ENCODE peak calls at places on chromosomes 6 and 20, in seven cellular contexts. O is H1, R is HCT116, L is HepG2, P is K562, D is GM12878, F is SK-N-SH. I is an unnamed sample.

GRCh38 chr20:48329676-48330644 is 497.8 kb downstream of the PREX1 start:
- DNase-seq in O (no peak), R (no peak), L (peak), P (peak), D (no peak), F (peak), I (no peak)

GRCh38 chr6:128601060-128601459 is 80.7 kb upstream of the PTPRK start:
- DNase-seq in O (no peak), R (no peak), L (no peak), P (no peak), D (no peak), F (no peak), I (no peak)

GRCh38 chr20:25551413-25552210 is 33.7 kb downstream of the NINL start:
- DNase-seq in O (no peak), R (no peak), L (no peak), P (no peak), D (no peak), F (no peak), I (no peak)

GRCh38 chr6:144006731-144007454 is 1.2 kb downstream of the PLAGL1 start:
- DNase-seq in O (no peak), R (peak), L (no peak), P (peak), D (no peak), F (peak), I (no peak)

GRCh38 chr6:149454405-149454848 is 30.4 kb downstream of the ZC3H12D start:
- DNase-seq in O (no peak), R (no peak), L (no peak), P (no peak), D (no peak), F (peak), I (peak)

GRCh38 chr20:3383878-3384495 is 23.5 kb downstream of the DNAAF9 start:
- DNase-seq in O (no peak), R (no peak), L (no peak), P (no peak), D (no peak), F (no peak), I (no peak)

GRCh38 chr6:45438849-45439406 is 61.2 kb upstream of the SUPT3H start:
- DNase-seq in O (no peak), R (peak), L (no peak), P (peak), D (no peak), F (no peak), I (no peak)

GRCh38 chr20:64161595-64162238 is 2.5 kb upstream of the MYT1 start:
- DNase-seq in O (peak), R (no peak), L (peak), P (peak), D (no peak), F (no peak), I (peak)

GRCh38 chr6:32941412-32941784 is 570 bp upstream of the HLA-DMB start:
- DNase-seq in O (no peak), R (no peak), L (no peak), P (no peak), D (peak), F (no peak), I (no peak)

GRCh38 chr20:41574802-41575389 is 43.3 kb downstream of the CHD6 start:
- DNase-seq in O (no peak), R (no peak), L (peak), P (no peak), D (no peak), F (no peak), I (no peak)

GRCh38 chr6:30618270-30618787 is 689 bp downstream of the MRPS18B start:
- DNase-seq in O (no peak), R (no peak), L (peak), P (peak), D (no peak), F (no peak), I (no peak)

GRCh38 chr6:126176266-126176665 is 163.6 kb upstream of the CENPW start:
- DNase-seq in O (no peak), R (no peak), L (peak), P (peak), D (no peak), F (peak), I (no peak)

GRCh38 chr6:35498407-35499045 is 1.6 kb upstream of the TEAD3 start:
- DNase-seq in O (no peak), R (no peak), L (no peak), P (peak), D (no peak), F (no peak), I (no peak)

GRCh38 chr6:13411484-13411883 is 75.9 kb downstream of the GFOD1 start:
- DNase-seq in O (no peak), R (no peak), L (no peak), P (no peak), D (no peak), F (no peak), I (no peak)

GRCh38 chr6:43836507-43836906 is 66.5 kb downstream of the VEGFA start:
- DNase-seq in O (no peak), R (no peak), L (no peak), P (peak), D (no peak), F (no peak), I (no peak)

GRCh38 chr20:64029293-64030117 is 6.5 kb upstream of the C20orf204 start:
- DNase-seq in O (no peak), R (no peak), L (no peak), P (no peak), D (no peak), F (no peak), I (no peak)

GRCh38 chr6:146931214-146931613 is 273.0 kb upstream of the STXBP5 start:
- DNase-seq in O (no peak), R (no peak), L (peak), P (no peak), D (no peak), F (no peak), I (no peak)

GRCh38 chr6:139017227-139017626 is 11.3 kb upstream of the ABRACL start:
- DNase-seq in O (peak), R (no peak), L (no peak), P (no peak), D (no peak), F (no peak), I (no peak)

GRCh38 chr20:36184816-36185776 is 30.6 kb downstream of the EPB41L1 start:
- DNase-seq in O (no peak), R (no peak), L (no peak), P (no peak), D (no peak), F (no peak), I (no peak)

GRCh38 chr20:36181934-36182603 is 27.5 kb downstream of the EPB41L1 start:
- DNase-seq in O (no peak), R (no peak), L (peak), P (peak), D (no peak), F (no peak), I (no peak)

GRCh38 chr20:36180323-36180722 is 25.8 kb downstream of the EPB41L1 start:
- DNase-seq in O (no peak), R (no peak), L (no peak), P (no peak), D (no peak), F (no peak), I (no peak)

GRCh38 chr20:36183155-36183944 is 28.8 kb downstream of the EPB41L1 start:
- DNase-seq in O (no peak), R (no peak), L (peak), P (peak), D (no peak), F (no peak), I (no peak)

GRCh38 chr20:36182604-36183154 is 28.1 kb downstream of the EPB41L1 start:
- DNase-seq in O (no peak), R (no peak), L (peak), P (no peak), D (no peak), F (no peak), I (no peak)
- TF ChIP-seq JUND in O (no peak), R (no peak), L (peak), P (no peak), D (no peak), F (no peak), I (no peak)

GRCh38 chr6:37490466-37491015 is 9.2 kb downstream of the CCDC167 start:
- DNase-seq in O (no peak), R (no peak), L (no peak), P (no peak), D (no peak), F (peak), I (no peak)

GRCh38 chr6:37489697-37490336 is 9.9 kb downstream of the CCDC167 start:
- DNase-seq in O (no peak), R (no peak), L (peak), P (no peak), D (no peak), F (peak), I (no peak)

GRCh38 chr6:37487891-37488290 is 11.8 kb downstream of the CCDC167 start:
- DNase-seq in O (no peak), R (no peak), L (no peak), P (no peak), D (no peak), F (no peak), I (no peak)

GRCh38 chr6:37486440-37486839 is 13.3 kb downstream of the CCDC167 start:
- DNase-seq in O (no peak), R (no peak), L (no peak), P (no peak), D (no peak), F (no peak), I (no peak)

GRCh38 chr6:37488464-37488863 is 11.2 kb downstream of the CCDC167 start:
- DNase-seq in O (no peak), R (no peak), L (no peak), P (no peak), D (no peak), F (no peak), I (no peak)
- TF ChIP-seq JUND in O (no peak), R (no peak), L (no peak), P (no peak), D (no peak), F (no peak), I (no peak)

GRCh38 chr6:41576667-41577066 is 30.5 kb downstream of the FOXP4 start:
- DNase-seq in O (no peak), R (no peak), L (no peak), P (no peak), D (no peak), F (no peak), I (no peak)
- TF ChIP-seq JUND in O (no peak), R (no peak), L (no peak), P (no peak), D (no peak), F (no peak), I (no peak)

GRCh38 chr6:75618437-75618836 is 16.8 kb downstream of the SENP6 start:
- DNase-seq in O (no peak), R (no peak), L (no peak), P (no peak), D (no peak), F (no peak), I (no peak)

GRCh38 chr6:75620387-75621304 is 19.0 kb downstream of the SENP6 start:
- DNase-seq in O (no peak), R (no peak), L (no peak), P (no peak), D (no peak), F (no peak), I (no peak)

GRCh38 chr6:75624335-75624734 is 22.7 kb downstream of the SENP6 start:
- DNase-seq in O (no peak), R (no peak), L (no peak), P (no peak), D (no peak), F (no peak), I (no peak)

GRCh38 chr6:75621846-75622245 is 20.2 kb downstream of the SENP6 start:
- DNase-seq in O (no peak), R (no peak), L (no peak), P (no peak), D (no peak), F (no peak), I (no peak)

GRCh38 chr6:75619230-75619899 is 17.7 kb downstream of the SENP6 start:
- DNase-seq in O (no peak), R (no peak), L (no peak), P (no peak), D (no peak), F (no peak), I (no peak)
- TF ChIP-seq JUND in O (no peak), R (no peak), L (no peak), P (no peak), D (no peak), F (no peak), I (no peak)

GRCh38 chr6:20877008-20877937 is 343.0 kb downstream of the CDKAL1 start:
- DNase-seq in O (no peak), R (peak), L (peak), P (peak), D (peak), F (no peak), I (peak)
- TF ChIP-seq JUND in O (no peak), R (peak), L (peak), P (peak), D (peak), F (peak), I (no peak)

GRCh38 chr6:84442241-84442640 is 214.8 kb upstream of the CEP162 start:
- DNase-seq in O (no peak), R (no peak), L (no peak), P (no peak), D (no peak), F (no peak), I (no peak)

GRCh38 chr6:84441456-84441855 is 214.0 kb upstream of the CEP162 start:
- DNase-seq in O (no peak), R (no peak), L (no peak), P (no peak), D (no peak), F (no peak), I (no peak)

GRCh38 chr6:84447651-84448050 is 220.2 kb upstream of the CEP162 start:
- DNase-seq in O (peak), R (no peak), L (no peak), P (peak), D (no peak), F (no peak), I (no peak)

GRCh38 chr6:84448331-84448730 is 220.9 kb upstream of the CEP162 start:
- DNase-seq in O (no peak), R (no peak), L (no peak), P (no peak), D (no peak), F (no peak), I (no peak)

DNA sequence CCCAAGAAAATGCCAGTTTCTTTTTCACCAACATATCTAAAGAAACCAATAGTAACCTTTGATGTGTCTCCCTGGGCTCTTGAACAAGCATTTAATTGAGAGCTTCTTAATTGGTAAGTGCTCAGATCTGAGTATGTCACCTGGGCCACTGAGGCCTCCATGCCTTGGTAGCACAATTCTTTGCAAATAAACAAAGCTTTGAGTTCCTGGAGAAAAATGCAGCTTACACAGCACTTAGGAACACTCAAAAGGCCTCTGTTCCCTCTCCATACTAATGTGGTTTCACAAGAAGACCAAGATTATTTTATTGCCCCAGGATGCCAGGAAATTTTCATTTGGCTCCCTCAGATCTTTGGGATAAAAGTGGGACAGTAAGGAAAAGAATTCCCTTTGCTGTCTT is 217.6 kb upstream of the CEP162 start:
- DNase-seq in O (no peak), R (no peak), L (no peak), P (no peak), D (no peak), F (no peak), I (no peak)
- TF ChIP-seq JUND in O (no peak), R (no peak), L (no peak), P (no peak), D (no peak), F (no peak), I (no peak)

GRCh38 chr6:41785689-41786450 is 1.6 kb upstream of the TOMM6 start:
- DNase-seq in O (no peak), R (no peak), L (no peak), P (no peak), D (no peak), F (no peak), I (no peak)
- TF ChIP-seq JUND in O (no peak), R (no peak), L (no peak), P (no peak), D (no peak), F (no peak), I (no peak)

DNA sequence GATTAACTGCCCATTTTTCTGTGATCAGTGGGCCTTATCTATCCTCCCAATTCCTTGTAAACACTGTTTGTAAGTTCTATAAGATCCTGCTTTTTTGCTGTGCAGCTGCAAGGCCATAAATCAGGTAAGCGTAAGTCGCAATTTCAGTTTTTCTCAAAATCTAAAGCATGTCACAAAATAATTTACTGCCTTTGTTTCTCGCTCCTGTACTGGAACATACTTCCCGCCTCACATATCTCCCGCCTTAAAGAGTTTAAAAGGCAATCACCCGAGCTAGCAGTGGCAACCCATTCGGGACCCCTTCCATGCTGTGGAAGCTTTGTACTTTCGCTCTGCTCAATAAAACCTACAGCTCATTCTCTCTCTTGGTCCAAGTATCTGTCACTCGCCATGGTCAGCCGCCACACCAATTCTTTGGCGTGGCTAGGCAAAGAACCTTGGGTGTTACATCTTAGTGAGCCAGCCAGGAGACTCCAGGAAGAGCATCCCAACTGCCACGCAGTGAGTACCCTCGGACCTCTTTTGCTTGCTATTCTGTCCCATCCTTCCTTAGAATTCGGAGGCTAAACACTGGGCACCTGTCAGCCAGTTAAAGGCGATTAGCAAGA is 33.9 kb downstream of the CEP85L start:
- DNase-seq in O (no peak), R (no peak), L (no peak), P (no peak), D (no peak), F (no peak), I (no peak)
- TF ChIP-seq JUND in O (no peak), R (no peak), L (no peak), P (no peak), D (no peak), F (no peak), I (no peak)

DNA sequence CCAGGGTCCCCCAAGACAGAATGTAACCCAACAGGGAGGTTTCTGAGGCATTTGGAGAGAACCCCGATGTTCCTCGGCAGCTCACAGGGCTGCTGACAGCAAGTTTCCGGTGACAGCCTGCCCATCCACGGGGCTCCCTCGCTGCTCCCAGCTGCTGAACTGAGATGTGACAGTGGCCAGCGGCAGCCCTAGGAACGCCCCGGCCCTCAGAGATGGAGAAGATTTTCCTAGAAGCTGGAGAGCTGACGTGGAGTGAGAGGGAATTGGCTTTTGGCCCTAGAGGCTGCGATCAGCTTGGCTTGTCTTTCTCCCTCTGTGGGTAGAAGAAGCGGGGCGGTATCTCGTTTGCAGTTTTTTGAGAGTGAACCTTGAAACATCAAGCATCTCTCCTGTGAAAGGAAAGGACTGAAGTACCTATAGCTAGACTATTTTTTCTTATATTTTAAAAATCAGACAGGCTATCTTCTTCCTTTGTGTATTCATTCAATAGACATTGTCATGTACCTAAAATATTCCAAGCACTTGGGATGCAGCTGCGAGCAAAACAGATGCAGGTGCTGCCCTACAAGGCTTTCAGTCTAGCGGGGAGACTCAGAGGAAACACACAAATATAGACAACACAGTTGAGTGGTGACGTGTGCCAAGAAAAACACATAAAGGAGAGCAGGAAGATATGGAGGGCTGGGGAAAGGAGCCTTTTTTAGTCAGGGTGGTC is 28.4 kb upstream of the NFATC2 start:
- DNase-seq in O (no peak), R (no peak), L (no peak), P (no peak), D (no peak), F (no peak), I (no peak)
- TF ChIP-seq JUND in O (no peak), R (no peak), L (no peak), P (no peak), D (no peak), F (no peak), I (no peak)

DNA sequence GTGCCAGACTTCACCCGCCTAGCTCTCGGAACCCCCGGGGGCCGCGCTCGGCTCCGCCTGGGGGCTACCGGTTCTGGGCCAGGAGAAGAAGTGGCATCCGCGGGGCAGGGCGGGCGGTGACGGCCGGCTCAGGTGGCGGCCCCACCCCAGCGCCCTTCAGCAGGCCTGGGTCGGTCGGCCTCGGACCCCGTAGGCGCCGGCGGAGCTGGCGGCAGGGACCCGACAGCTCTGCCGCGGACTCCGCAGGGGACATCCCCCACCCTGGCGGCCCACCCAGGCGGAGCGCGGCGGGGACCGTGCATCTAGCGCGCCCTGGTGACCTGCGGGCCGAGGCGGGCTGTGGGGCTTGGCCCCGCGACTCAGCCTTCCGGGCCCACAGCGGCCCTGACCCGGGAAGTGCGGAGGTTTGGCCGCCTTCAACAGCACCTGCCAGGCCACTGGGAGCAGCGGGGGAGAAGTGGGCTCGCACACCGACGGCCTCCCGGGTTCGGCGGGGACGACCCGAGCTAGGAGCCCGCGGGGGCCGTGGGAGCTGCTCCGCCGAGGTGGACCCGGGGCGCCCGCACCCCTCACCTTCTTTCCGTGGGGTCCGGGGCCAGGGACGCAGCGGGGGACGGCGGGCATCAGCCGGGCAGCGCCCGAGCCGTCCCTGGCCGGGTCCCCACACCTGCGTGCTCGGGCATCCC is 87.1 kb downstream of the TMEM242 start:
- DNase-seq in O (peak), R (no peak), L (no peak), P (no peak), D (no peak), F (no peak), I (no peak)
- TF ChIP-seq JUND in O (no peak), R (no peak), L (no peak), P (no peak), D (no peak), F (no peak), I (no peak)